ENCODE peak calls at places on chromosomes 4 and X, in four cellular contexts. One of them, this sample, is unnamed.

GRCh38 chr4:77852892-77853495 is 9.6 kb upstream of the MRPL1 start:
- DNase-seq in uterus: no peak
- DNase-seq in fibroblast of lung: no peak
- DNase-seq in heart right ventricle: no peak
- DNase-seq in this sample: no peak

GRCh38 chr4:88697588-88698329 is at the start of gene NAP1L5:
- DNase-seq in uterus: peak
- DNase-seq in fibroblast of lung: peak
- DNase-seq in heart right ventricle: peak
- DNase-seq in this sample: peak

GRCh38 chr4:156137971-156138581 is 184.4 kb upstream of the CTSO start:
- DNase-seq in uterus: no peak
- DNase-seq in fibroblast of lung: no peak
- DNase-seq in heart right ventricle: no peak
- DNase-seq in this sample: no peak

GRCh38 chr4:16196482-16197393 is 29.5 kb downstream of the TAPT1 start:
- DNase-seq in uterus: no peak
- DNase-seq in fibroblast of lung: peak
- DNase-seq in heart right ventricle: no peak
- DNase-seq in this sample: peak

GRCh38 chr4:109334596-109335105 is 32.2 kb upstream of the COL25A1 start:
- DNase-seq in uterus: no peak
- DNase-seq in fibroblast of lung: no peak
- DNase-seq in heart right ventricle: no peak
- DNase-seq in this sample: no peak

GRCh38 chrX:38232287-38232686 is 11.6 kb upstream of the SRPX start:
- DNase-seq in uterus: no peak
- DNase-seq in fibroblast of lung: peak
- DNase-seq in heart right ventricle: no peak
- DNase-seq in this sample: no peak

GRCh38 chr4:84063618-84064017 is 435.5 kb downstream of the NKX6-1 start:
- DNase-seq in uterus: no peak
- DNase-seq in fibroblast of lung: no peak
- DNase-seq in heart right ventricle: no peak
- DNase-seq in this sample: no peak

GRCh38 chr4:168440442-168441264 is 39.6 kb downstream of the DDX60L start:
- DNase-seq in uterus: no peak
- DNase-seq in fibroblast of lung: peak
- DNase-seq in heart right ventricle: no peak
- DNase-seq in this sample: peak

GRCh38 chrX:47587091-47587891 is 5.1 kb downstream of the TIMP1 start:
- DNase-seq in uterus: no peak
- DNase-seq in fibroblast of lung: no peak
- DNase-seq in heart right ventricle: no peak
- DNase-seq in this sample: no peak

GRCh38 chrX:49884290-49884862 is 5.1 kb downstream of the USP27X start:
- DNase-seq in uterus: peak
- DNase-seq in fibroblast of lung: peak
- DNase-seq in heart right ventricle: peak
- DNase-seq in this sample: peak

GRCh38 chr4:110418641-110419040 is 57.3 kb upstream of the ENPEP start:
- DNase-seq in uterus: no peak
- DNase-seq in fibroblast of lung: no peak
- DNase-seq in heart right ventricle: peak
- DNase-seq in this sample: no peak

GRCh38 chrX:113545040-113545439 is 704.4 kb upstream of the AMOT start:
- DNase-seq in uterus: no peak
- DNase-seq in fibroblast of lung: no peak
- DNase-seq in heart right ventricle: no peak
- DNase-seq in this sample: no peak

DNA sequence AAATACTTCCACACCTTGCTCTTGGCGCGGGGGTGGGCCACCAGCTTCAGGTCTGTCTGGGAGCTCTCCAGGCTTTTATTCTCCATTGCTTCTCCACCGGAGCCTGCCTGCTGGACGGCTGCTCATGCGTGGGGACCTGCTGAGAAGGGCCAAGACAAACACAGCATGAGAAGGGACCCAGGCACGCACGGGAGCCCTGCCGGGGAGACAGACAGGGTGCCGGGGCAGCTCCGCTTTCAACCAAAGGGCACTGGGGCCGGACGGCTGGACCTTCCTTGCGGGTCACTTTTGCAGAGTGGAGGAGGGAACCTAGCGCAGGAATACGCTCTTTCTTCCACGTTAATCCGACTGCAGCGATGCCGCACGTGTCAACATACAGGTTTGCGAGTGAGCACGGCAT is 10.1 kb downstream of the DHRSX start:
- DNase-seq in uterus: no peak
- DNase-seq in fibroblast of lung: no peak
- DNase-seq in heart right ventricle: no peak
- DNase-seq in this sample: no peak
- TF ChIP-seq CTCF in uterus: no peak
- TF ChIP-seq CTCF in fibroblast of lung: no peak
- TF ChIP-seq CTCF in heart right ventricle: no peak
- TF ChIP-seq CTCF in this sample: no peak

GRCh38 chr4:118314221-118314620 is 38.6 kb downstream of the PRSS12 start:
- DNase-seq in uterus: no peak
- DNase-seq in fibroblast of lung: no peak
- DNase-seq in heart right ventricle: no peak
- DNase-seq in this sample: no peak
- H3K27ac ChIP-seq in uterus: no peak
- H3K27ac ChIP-seq in fibroblast of lung: no peak
- H3K27ac ChIP-seq in heart right ventricle: no peak
- H3K27ac ChIP-seq in this sample: no peak

DNA sequence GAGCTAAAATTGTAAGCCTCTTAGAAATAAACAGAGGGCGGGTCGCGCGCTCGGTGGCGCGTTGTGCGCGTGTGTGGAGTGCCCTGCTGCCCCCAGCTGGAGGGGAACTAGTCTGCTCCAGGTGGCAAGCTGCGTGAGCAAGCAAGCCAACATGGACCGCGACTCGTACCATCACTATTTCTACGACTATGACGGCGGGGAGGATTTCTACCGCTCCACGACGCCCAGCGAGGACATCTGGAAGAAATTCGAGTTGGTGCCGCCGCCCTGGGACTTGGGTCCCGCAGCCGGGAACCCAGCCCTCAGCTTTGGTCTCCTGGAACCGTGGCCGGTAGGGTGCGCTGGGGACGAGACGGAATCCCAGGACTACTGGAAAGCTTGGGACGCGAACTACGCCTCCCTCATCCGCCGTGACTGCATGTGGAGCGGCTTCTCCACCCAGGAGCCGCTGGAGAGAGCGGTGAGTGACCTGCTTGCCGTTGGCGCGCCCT is 66.1 kb downstream of the DNAAF6 start:
- DNase-seq in uterus: no peak
- DNase-seq in fibroblast of lung: no peak
- DNase-seq in heart right ventricle: peak
- DNase-seq in this sample: no peak
- TF ChIP-seq CTCF in uterus: no peak
- TF ChIP-seq CTCF in fibroblast of lung: peak
- TF ChIP-seq CTCF in heart right ventricle: no peak
- TF ChIP-seq CTCF in this sample: no peak

DNA sequence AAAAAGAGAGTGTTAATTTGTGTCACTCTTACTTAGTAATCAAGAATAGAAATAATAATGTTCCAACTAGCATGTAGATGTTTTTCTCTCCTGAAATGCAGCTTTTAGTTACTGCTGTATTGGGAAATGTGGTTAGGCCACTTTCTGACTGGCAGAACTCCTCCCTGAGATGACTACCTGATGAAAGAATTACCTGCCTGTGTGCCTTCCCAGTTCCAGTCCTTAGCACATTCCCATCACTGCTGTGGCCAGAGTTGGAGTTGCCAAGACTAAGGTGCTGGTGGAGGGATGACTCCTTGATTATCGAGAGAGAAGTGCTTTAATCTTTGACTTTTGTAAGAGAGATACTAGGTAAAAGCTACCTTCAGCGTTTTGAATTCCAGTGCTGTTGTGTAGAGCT is 9.5 kb downstream of the GAB1 start:
- DNase-seq in uterus: no peak
- DNase-seq in fibroblast of lung: no peak
- DNase-seq in heart right ventricle: no peak
- DNase-seq in this sample: peak
- H3K27ac ChIP-seq in uterus: peak
- H3K27ac ChIP-seq in fibroblast of lung: no peak
- H3K27ac ChIP-seq in heart right ventricle: peak
- H3K27ac ChIP-seq in this sample: no peak

GRCh38 chrX:34365482-34365881 is 233.4 kb upstream of the FAM47A start:
- DNase-seq in uterus: no peak
- DNase-seq in fibroblast of lung: peak
- DNase-seq in heart right ventricle: no peak
- DNase-seq in this sample: no peak
- TF ChIP-seq CTCF in uterus: peak
- TF ChIP-seq CTCF in fibroblast of lung: peak
- TF ChIP-seq CTCF in heart right ventricle: peak
- TF ChIP-seq CTCF in this sample: no peak

DNA sequence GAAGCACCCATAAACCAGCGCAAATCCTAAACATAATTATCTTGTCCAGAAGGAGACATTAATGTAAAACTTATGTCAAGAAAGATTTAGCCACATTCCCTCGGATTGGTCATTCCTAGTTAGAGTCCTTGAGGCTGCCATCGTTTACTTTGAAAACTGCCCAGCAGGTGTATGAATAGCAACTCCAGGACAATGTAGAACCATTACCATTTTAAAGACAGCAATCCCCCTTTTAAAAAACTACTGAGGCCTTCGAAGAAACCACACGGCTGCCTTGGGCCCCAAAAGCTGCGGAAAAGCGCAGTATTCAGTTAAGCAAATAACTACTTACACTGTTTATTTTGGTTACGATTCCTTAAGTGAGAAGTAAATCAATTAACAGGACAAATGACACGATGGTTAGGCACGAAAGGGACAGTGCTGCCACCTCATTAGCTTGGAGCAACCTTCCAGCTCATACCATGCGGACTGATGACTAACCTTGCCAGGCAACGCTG is 814 bp upstream of the SGMS2 start:
- DNase-seq in uterus: no peak
- DNase-seq in fibroblast of lung: no peak
- DNase-seq in heart right ventricle: no peak
- DNase-seq in this sample: no peak
- H3K27ac ChIP-seq in uterus: peak
- H3K27ac ChIP-seq in fibroblast of lung: peak
- H3K27ac ChIP-seq in heart right ventricle: peak
- H3K27ac ChIP-seq in this sample: peak

This sample was measured in RWPE1.